ENCODE peak calls at places on chromosome 22, in nine cellular contexts. O, L, I, S, F, H, A, X and P are unnamed samples.

GRCh38 chr22:46376908-46377565 is 41.5 kb downstream of the TRMU start:
- DNase-seq in I (no peak), S (no peak), F (no peak), L (no peak), H (no peak), O (no peak), A (no peak), X (peak), P (no peak)

GRCh38 chr22:28917747-28918543 is 34.6 kb downstream of the ZNRF3 start:
- DNase-seq in L (peak), A (peak), F (no peak), O (no peak), X (peak), S (no peak), I (no peak), H (no peak), P (no peak)

GRCh38 chr22:25448435-25449051 is 115.9 kb upstream of the GRK3 start:
- DNase-seq in S (no peak), X (no peak), O (peak), I (no peak), L (peak), A (no peak), F (no peak), H (no peak), P (no peak)

GRCh38 chr22:28021116-28021997 is 102.3 kb upstream of the PITPNB start:
- DNase-seq in X (no peak), H (no peak), F (no peak), I (no peak), O (no peak), L (no peak), A (peak), S (no peak), P (no peak)

GRCh38 chr22:16717699-16718558 is 107.3 kb downstream of the XKR3 start:
- DNase-seq in I (peak), L (no peak), X (no peak), O (no peak), A (no peak), S (no peak), F (no peak), H (no peak), P (no peak)

GRCh38 chr22:48536691-48537591 is 1290.7 kb downstream of the BRD1 start:
- DNase-seq in A (no peak), X (peak), F (peak), I (no peak), S (no peak), L (no peak), H (peak), O (no peak), P (peak)

GRCh38 chr22:32852346-32853251 is 51.1 kb downstream of the TIMP3 start:
- DNase-seq in F (peak), X (peak), H (peak), O (no peak), S (no peak), I (no peak), A (peak), L (no peak), P (no peak)

GRCh38 chr22:35178446-35178845 is 78.8 kb upstream of the HMGXB4 start:
- DNase-seq in S (no peak), A (no peak), H (no peak), O (no peak), I (no peak), L (no peak), F (no peak), X (no peak), P (no peak)

GRCh38 chr22:25668437-25668836 is 73.6 kb upstream of the MYO18B start:
- DNase-seq in L (no peak), H (peak), S (no peak), I (no peak), O (peak), A (no peak), X (peak), F (no peak), P (no peak)

GRCh38 chr22:45969414-45969799 is 7.6 kb downstream of the WNT7B start:
- DNase-seq in L (no peak), A (no peak), I (no peak), O (no peak), H (no peak), F (no peak), X (no peak), S (peak), P (no peak)

GRCh38 chr22:28029201-28029948 is 110.3 kb upstream of the PITPNB start:
- DNase-seq in I (no peak), F (no peak), H (peak), A (peak), O (no peak), X (peak), L (no peak), S (peak), P (peak)

GRCh38 chr22:30398685-30399680 is 2.2 kb downstream of the SEC14L2 start:
- DNase-seq in F (no peak), I (no peak), H (no peak), A (no peak), X (no peak), O (peak), S (no peak), L (no peak), P (no peak)

GRCh38 chr22:25700996-25701815 is 40.8 kb upstream of the MYO18B start:
- DNase-seq in X (peak), F (no peak), H (peak), L (no peak), I (no peak), O (no peak), S (no peak), A (peak), P (peak)

GRCh38 chr22:26321469-26321913 is 107.6 kb upstream of the ASPHD2 start:
- DNase-seq in S (no peak), I (no peak), O (no peak), F (no peak), H (peak), L (no peak), A (peak), X (no peak), P (no peak)

GRCh38 chr22:41660416-41660815 is 28.3 kb downstream of the SNU13 start:
- DNase-seq in O (no peak), H (no peak), L (no peak), F (no peak), A (peak), I (no peak), S (no peak), X (no peak), P (no peak)

GRCh38 chr22:24106385-24107381 is 74.6 kb upstream of the SUSD2 start:
- DNase-seq in S (no peak), O (no peak), F (no peak), X (no peak), A (peak), I (peak), H (no peak), L (no peak), P (no peak)

GRCh38 chr22:24109649-24110048 is 71.6 kb upstream of the SUSD2 start:
- DNase-seq in H (no peak), L (no peak), X (no peak), A (no peak), O (no peak), I (no peak), F (no peak), S (no peak), P (no peak)

GRCh38 chr22:24105661-24106060 is 75.6 kb upstream of the SUSD2 start:
- DNase-seq in X (no peak), A (no peak), L (no peak), I (no peak), F (no peak), S (no peak), O (no peak), H (no peak), P (no peak)

GRCh38 chr22:24107668-24108067 is 73.6 kb upstream of the SUSD2 start:
- DNase-seq in A (peak), O (peak), H (peak), S (no peak), F (peak), L (no peak), X (peak), I (no peak), P (peak)

GRCh38 chr22:24108073-24108472 is 73.2 kb upstream of the SUSD2 start:
- DNase-seq in S (no peak), X (no peak), A (no peak), I (no peak), H (no peak), O (no peak), L (no peak), F (no peak), P (no peak)
- H3K27ac ChIP-seq in S (no peak), X (no peak), A (peak), I (no peak), H (no peak), O (no peak), L (no peak), F (peak), P (no peak)

DNA sequence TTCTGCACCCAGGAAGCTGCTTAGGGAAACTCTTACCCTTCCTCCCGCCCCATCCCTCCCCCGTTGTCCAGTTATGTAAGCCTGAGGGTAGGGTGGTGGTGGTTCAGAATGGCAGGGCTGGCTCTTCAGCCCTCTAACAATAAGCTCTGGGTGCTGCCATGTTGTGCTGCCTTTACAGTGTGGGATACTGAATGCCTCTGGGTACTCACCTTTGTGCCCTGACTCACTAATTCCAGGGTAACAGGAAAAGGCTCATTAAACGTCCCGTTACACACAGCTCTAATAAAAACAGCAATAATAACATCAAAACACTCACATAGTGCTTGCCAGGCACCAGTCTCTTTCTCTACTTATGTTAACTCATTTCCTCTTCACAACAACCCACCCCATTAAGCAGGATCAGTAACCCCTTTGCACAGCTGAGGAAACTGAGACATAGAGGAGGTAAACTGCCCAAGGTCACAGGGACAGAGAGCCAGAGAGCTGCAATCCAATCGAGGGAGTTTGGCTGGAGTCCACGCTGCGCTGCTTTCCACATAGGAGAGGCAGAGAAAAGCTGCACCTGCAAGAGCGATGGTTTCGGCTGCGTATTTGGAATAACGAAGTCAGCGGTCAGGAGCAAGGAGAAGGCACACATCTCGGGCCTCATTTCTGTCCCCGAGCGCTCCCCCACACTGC is 41.9 kb upstream of the CLDN5 start:
- DNase-seq in F (no peak), X (no peak), S (no peak), O (peak), A (no peak), I (no peak), L (no peak), H (no peak), P (no peak)
- H3K27ac ChIP-seq in F (peak), X (no peak), S (no peak), O (no peak), A (no peak), I (no peak), L (no peak), H (no peak), P (no peak)

GRCh38 chr22:43150731-43151206 is 590 bp upstream of the TSPO start:
- DNase-seq in I (no peak), X (no peak), F (no peak), L (no peak), O (no peak), A (no peak), S (no peak), H (no peak), P (no peak)

GRCh38 chr22:43151251-43152000 is at the start of gene TSPO:
- DNase-seq in A (peak), X (peak), S (peak), H (peak), O (peak), F (peak), L (peak), I (peak), P (peak)

GRCh38 chr22:43144949-43145348 is 1.8 kb upstream of the MCAT start:
- DNase-seq in H (no peak), I (no peak), A (no peak), O (no peak), L (no peak), S (no peak), X (no peak), F (no peak), P (no peak)

GRCh38 chr22:43148581-43148980 is 2.8 kb upstream of the TSPO start:
- DNase-seq in H (no peak), A (no peak), I (no peak), O (peak), F (no peak), X (no peak), S (no peak), L (no peak), P (no peak)

DNA sequence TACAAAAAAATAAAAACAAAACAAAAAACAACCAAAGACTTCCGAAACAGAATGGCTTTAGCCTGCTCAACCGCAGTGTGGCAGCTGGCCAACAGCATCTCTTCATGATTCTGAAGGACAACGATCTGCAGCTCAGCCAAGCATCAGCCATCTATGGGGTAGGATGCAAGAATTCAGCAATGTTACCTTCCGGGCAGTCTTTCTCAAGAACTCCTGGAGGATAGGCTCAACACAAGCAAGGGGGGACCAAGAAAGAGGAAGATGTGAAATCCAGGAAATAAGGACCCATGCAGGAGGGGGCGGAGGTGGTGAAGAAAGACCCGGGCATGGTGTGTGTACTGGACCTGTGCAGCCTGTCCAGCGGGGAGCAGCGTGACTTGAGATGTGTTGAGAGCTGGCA is 3.5 kb upstream of the TSPO start:
- DNase-seq in H (no peak), S (no peak), X (no peak), O (no peak), L (no peak), F (no peak), I (no peak), A (no peak), P (no peak)
- H3K27ac ChIP-seq in H (no peak), S (no peak), X (peak), O (no peak), L (no peak), F (no peak), I (no peak), A (no peak), P (no peak)

GRCh38 chr22:37189011-37189466 is 992 bp upstream of the C1QTNF6 start:
- DNase-seq in L (no peak), I (no peak), H (no peak), F (no peak), X (no peak), A (no peak), O (peak), S (peak), P (no peak)
- H3K27ac ChIP-seq in L (peak), I (no peak), H (peak), F (peak), X (peak), A (peak), O (peak), S (peak), P (no peak)

GRCh38 chr22:50057292-50057867 is 718 bp downstream of the TTLL8 start:
- DNase-seq in L (no peak), S (no peak), X (no peak), I (no peak), H (no peak), O (no peak), F (no peak), A (no peak), P (no peak)
- H3K27ac ChIP-seq in L (no peak), S (no peak), X (no peak), I (no peak), H (no peak), O (no peak), F (no peak), A (no peak), P (no peak)

GRCh38 chr22:40478456-40479125 is 108.2 kb downstream of the SGSM3 start:
- DNase-seq in L (no peak), X (no peak), I (no peak), F (no peak), A (no peak), S (no peak), O (no peak), H (no peak), P (no peak)
- H3K27ac ChIP-seq in L (peak), X (no peak), I (no peak), F (no peak), A (no peak), S (peak), O (no peak), H (peak), P (no peak)

GRCh38 chr22:50281957-50282356 is 11.8 kb upstream of the MAPK11 start:
- DNase-seq in H (no peak), I (no peak), X (peak), O (peak), L (no peak), A (no peak), S (peak), F (no peak), P (no peak)

GRCh38 chr22:50283821-50284220 is 13.6 kb upstream of the MAPK11 start:
- DNase-seq in H (no peak), L (no peak), X (no peak), I (no peak), S (no peak), O (no peak), F (no peak), A (no peak), P (no peak)

GRCh38 chr22:50280708-50281383 is 10.7 kb upstream of the MAPK11 start:
- DNase-seq in I (no peak), L (no peak), H (no peak), O (no peak), A (no peak), F (no peak), S (no peak), X (no peak), P (no peak)

GRCh38 chr22:50281384-50281760 is 11.2 kb upstream of the MAPK11 start:
- DNase-seq in L (no peak), F (no peak), A (no peak), O (no peak), X (no peak), S (no peak), H (no peak), I (no peak), P (no peak)

DNA sequence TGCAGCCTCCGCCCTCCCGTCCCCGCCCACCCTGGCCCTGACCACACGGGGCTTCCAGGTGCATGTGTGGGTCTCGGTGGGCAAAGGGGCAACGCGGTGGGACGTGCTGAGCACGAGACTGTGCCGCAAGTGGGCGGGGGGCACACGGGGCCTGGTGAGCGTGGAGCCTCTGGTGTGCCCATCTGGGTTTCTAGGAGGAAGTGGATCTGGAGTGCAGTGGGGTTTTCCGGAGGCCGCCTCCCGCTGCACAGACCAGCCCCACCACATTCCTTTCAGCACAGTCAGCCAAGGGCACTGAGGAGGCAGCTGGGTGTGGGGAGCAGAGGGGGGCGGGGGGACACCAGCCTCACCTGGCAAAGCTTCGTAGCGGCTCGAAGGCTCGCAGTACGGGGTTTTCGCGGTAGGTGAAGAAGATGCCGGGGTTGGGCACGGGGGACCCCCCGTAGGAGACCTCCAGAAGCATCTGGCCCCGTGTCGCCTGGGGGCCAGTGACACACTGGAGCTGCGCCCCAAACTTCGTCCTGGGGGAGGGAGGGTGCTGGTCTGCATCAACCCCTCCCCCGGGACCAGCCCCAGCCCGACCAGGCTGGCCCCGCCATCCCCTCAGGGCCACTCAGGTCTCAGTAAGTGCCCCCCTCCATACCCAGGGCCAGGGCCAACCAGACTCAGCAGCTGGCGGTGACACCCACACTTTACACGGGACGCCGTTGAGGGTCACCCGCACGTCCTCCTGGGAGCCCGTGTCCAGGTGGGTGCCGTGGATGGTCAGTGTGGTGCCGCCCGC is 12.4 kb upstream of the MAPK11 start:
- DNase-seq in F (no peak), O (peak), L (peak), H (no peak), I (no peak), S (peak), X (peak), A (no peak), P (no peak)
- H3K27ac ChIP-seq in F (no peak), O (peak), L (peak), H (no peak), I (no peak), S (peak), X (peak), A (no peak), P (no peak)